ENCODE peak calls at places on chromosomes 12 and 14, in eight cellular contexts. I is activated CD8-positive, alpha-beta memory T cell treated with anti-CD3 and anti-CD28 coated beads, Interleukin-2, amount 50 U/mL, for 48 hours; W is NCI-H1417; P is right cardiac atrium; B is ELR; N is H9; U is NCI-H345; C is putamen. H is an unnamed sample.

GRCh38 chr14:76250345-76250744 is 98.6 kb downstream of the GPATCH2L start:
- DNase-seq in I (no peak), W (no peak), P (no peak), B (no peak), N (no peak), U (no peak), C (no peak), H (no peak)

GRCh38 chr14:45819107-45819506 is 566.1 kb upstream of the MIS18BP1 start:
- DNase-seq in I (no peak), W (no peak), P (no peak), B (no peak), N (no peak), U (no peak), C (no peak), H (no peak)

GRCh38 chr12:69987453-69988102 is 162.6 kb downstream of the MYRFL start:
- DNase-seq in I (no peak), W (no peak), P (no peak), B (peak; percentile 78), N (no peak), U (no peak), C (no peak), H (no peak)

GRCh38 chr12:3293446-3294161 is 197.4 kb upstream of the PRMT8 start:
- DNase-seq in I (no peak), W (no peak), P (no peak), B (peak; percentile 81), N (no peak), U (no peak), C (no peak), H (no peak)

GRCh38 chr12:118183711-118184110 is 47.8 kb downstream of the PEBP1 start:
- DNase-seq in I (no peak), W (no peak), P (no peak), B (peak; percentile 35), N (no peak), U (no peak), C (no peak), H (no peak)

GRCh38 chr14:102262894-102263462 is 42.0 kb downstream of the MOK start:
- DNase-seq in I (no peak), W (peak; percentile 87), P (no peak), B (peak; percentile 92), N (peak; percentile 53), U (peak; percentile 73), C (no peak), H (no peak)

GRCh38 chr12:114938487-114939210 is 254.7 kb upstream of the TBX3 start:
- DNase-seq in I (no peak), W (no peak), P (no peak), B (no peak), N (no peak), U (no peak), C (peak; percentile 78), H (no peak)

GRCh38 chr14:68958553-68958952 is 20.5 kb downstream of the ACTN1 start:
- DNase-seq in I (no peak), W (no peak), P (no peak), B (no peak), N (no peak), U (no peak), C (no peak), H (no peak)

GRCh38 chr12:26473291-26473690 is 277.9 kb downstream of the SSPN start:
- DNase-seq in I (no peak), W (no peak), P (no peak), B (peak; percentile 8), N (no peak), U (no peak), C (no peak), H (no peak)

GRCh38 chr12:14961466-14962155 is at the start of gene ARHGDIB:
- DNase-seq in I (peak; percentile 74), W (no peak), P (peak; percentile 81), B (peak; percentile 48), N (no peak), U (no peak), C (no peak), H (no peak)

GRCh38 chr12:4526923-4527546 is 11.7 kb upstream of the RAD51AP1 start:
- DNase-seq in I (no peak), W (peak; percentile 56), P (no peak), B (peak; percentile 49), N (no peak), U (peak; percentile 3), C (no peak), H (no peak)

GRCh38 chr12:107356266-107356936 is 263.1 kb upstream of the CRY1 start:
- DNase-seq in I (no peak), W (no peak), P (no peak), B (peak; percentile 94), N (no peak), U (peak; percentile 10), C (no peak), H (no peak)

GRCh38 chr12:12427568-12427967 is 70.7 kb downstream of the BORCS5 start:
- DNase-seq in I (no peak), W (no peak), P (no peak), B (no peak), N (no peak), U (no peak), C (no peak), H (no peak)

GRCh38 chr12:6554990-6555691 is 701 bp downstream of the IFFO1 start:
- DNase-seq in I (peak; percentile 71), W (no peak), P (peak; percentile 66), B (peak; percentile 53), N (no peak), U (no peak), C (no peak), H (no peak)

GRCh38 chr12:77049767-77050353 is 15.5 kb downstream of the E2F7 start:
- DNase-seq in I (no peak), W (peak; percentile 87), P (no peak), B (peak; percentile 83), N (no peak), U (peak; percentile 72), C (no peak), H (no peak)

GRCh38 chr14:50288146-50288545 is 23.9 kb downstream of the L2HGDH start:
- DNase-seq in I (no peak), W (no peak), P (no peak), B (no peak), N (no peak), U (no peak), C (no peak), H (no peak)

GRCh38 chr14:67514650-67515385 is 18.3 kb upstream of the PLEKHH1 start:
- DNase-seq in I (peak; percentile 66), W (peak; percentile 83), P (peak; percentile 72), B (peak; percentile 67), N (peak; percentile 42), U (peak; percentile 45), C (no peak), H (peak; percentile 36)

GRCh38 chr12:56358836-56359532 is 923 bp downstream of the STAT2 start:
- DNase-seq in I (no peak), W (no peak), P (no peak), B (peak; percentile 81), N (no peak), U (no peak), C (peak; percentile 69), H (no peak)

GRCh38 chr12:63420206-63420644 is 248.1 kb downstream of the DPY19L2 start:
- DNase-seq in I (no peak), W (peak; percentile 99), P (no peak), B (peak; percentile 81), N (peak; percentile 90), U (peak; percentile 92), C (no peak), H (no peak)

GRCh38 chr12:29673346-29673745 is 110.4 kb downstream of the TMTC1 start:
- DNase-seq in I (no peak), W (no peak), P (no peak), B (no peak), N (no peak), U (no peak), C (no peak), H (no peak)

GRCh38 chr12:54407183-54407905 is 11.7 kb downstream of the ITGA5 start:
- DNase-seq in I (no peak), W (no peak), P (peak; percentile 47), B (no peak), N (no peak), U (no peak), C (no peak), H (no peak)

GRCh38 chr12:98238513-98238912 is 276.9 kb upstream of the TMPO start:
- DNase-seq in I (no peak), W (no peak), P (no peak), B (peak; percentile 24), N (no peak), U (no peak), C (no peak), H (no peak)

GRCh38 chr14:76391981-76392690 is 16.2 kb downstream of the ESRRB start:
- DNase-seq in I (no peak), W (peak; percentile 28), P (no peak), B (no peak), N (no peak), U (no peak), C (no peak), H (no peak)